ENCODE peak calls at places on chromosomes 13 and 19, in six cellular contexts. J is NCI-H345; T is CD8-positive, alpha-beta T cell; X is iris pigment epithelial cell; O is hypothalamus; W is GM23248. E is an unnamed sample.

GRCh38 chr19:1113278-1113985 is 9.6 kb downstream of the GPX4 start:
- DNase-seq in J (peak; percentile 49), T (peak; percentile 89), X (peak; percentile 92), O (peak; percentile 96), W (peak; percentile 97), E (peak; percentile 95)

GRCh38 chr13:108527849-108528248 is 101.6 kb upstream of the MYO16 start:
- DNase-seq in J (no peak), T (no peak), X (no peak), O (no peak), W (no peak), E (no peak)

GRCh38 chr13:99468971-99469545 is 32.2 kb upstream of the TM9SF2 start:
- DNase-seq in J (no peak), T (no peak), X (no peak), O (no peak), W (peak; percentile 16), E (no peak)

GRCh38 chr19:49157445-49158224 is at the start of gene TRPM4:
- DNase-seq in J (peak; percentile 80), T (no peak), X (peak; percentile 74), O (peak; percentile 70), W (peak; percentile 93), E (peak; percentile 91)

GRCh38 chr19:18006895-18007604 is 920 bp upstream of the ARRDC2 start:
- DNase-seq in J (peak; percentile 70), T (peak; percentile 75), X (peak; percentile 72), O (peak; percentile 78), W (peak; percentile 86), E (peak; percentile 73)

GRCh38 chr19:58154287-58154678 is 3.7 kb upstream of the ZNF329 start:
- DNase-seq in J (no peak), T (no peak), X (peak; percentile 65), O (peak; percentile 23), W (peak; percentile 75), E (no peak)

GRCh38 chr13:27792393-27793218 is at the start of gene GSX1:
- DNase-seq in J (peak; percentile 10), T (peak; percentile 43), X (peak; percentile 76), O (peak; percentile 63), W (peak; percentile 86), E (no peak)

GRCh38 chr13:85512421-85512820 is 286.8 kb downstream of the SLITRK6 start:
- DNase-seq in J (no peak), T (no peak), X (no peak), O (no peak), W (no peak), E (no peak)

GRCh38 chr13:109389456-109389855 is 396.9 kb downstream of the IRS2 start:
- DNase-seq in J (no peak), T (no peak), X (no peak), O (no peak), W (peak; percentile 77), E (no peak)

GRCh38 chr13:40317980-40318327 is 348.5 kb downstream of the FOXO1 start:
- DNase-seq in J (no peak), T (no peak), X (no peak), O (no peak), W (no peak), E (no peak)

GRCh38 chr19:18415177-18415867 is 3.9 kb upstream of the SSBP4 start:
- DNase-seq in J (no peak), T (no peak), X (peak; percentile 70), O (peak; percentile 29), W (peak; percentile 88), E (no peak)

GRCh38 chr19:8022275-8022674 is 16.8 kb upstream of the ELAVL1 start:
- DNase-seq in J (no peak), T (no peak), X (no peak), O (no peak), W (no peak), E (no peak)

GRCh38 chr13:24159921-24160324 is 597 bp upstream of the SPATA13 start:
- DNase-seq in J (no peak), T (no peak), X (no peak), O (no peak), W (peak; percentile 10), E (no peak)

GRCh38 chr19:56837492-56837891 is 3.0 kb downstream of the PEG3 start:
- DNase-seq in J (no peak), T (no peak), X (no peak), O (peak; percentile 78), W (peak; percentile 61), E (no peak)

GRCh38 chr19:30733826-30734550 is 361.8 kb downstream of the ZNF536 start:
- DNase-seq in J (no peak), T (no peak), X (no peak), O (no peak), W (no peak), E (no peak)

GRCh38 chr19:58562126-58563033 is 4.0 kb upstream of the UBE2M start:
- DNase-seq in J (no peak), T (peak; percentile 30), X (peak; percentile 59), O (no peak), W (peak; percentile 74), E (no peak)

GRCh38 chr19:56725829-56726424 is 54.4 kb upstream of the ZNF835 start:
- DNase-seq in J (no peak), T (no peak), X (peak; percentile 10), O (no peak), W (peak; percentile 16), E (no peak)

GRCh38 chr13:29849731-29850212 is 645 bp downstream of the UBL3 start:
- DNase-seq in J (peak; percentile 45), T (peak; percentile 24), X (peak; percentile 67), O (peak; percentile 57), W (peak; percentile 91), E (peak; percentile 57)

GRCh38 chr13:46377554-46377953 is 9.5 kb downstream of the RUBCNL start:
- DNase-seq in J (no peak), T (no peak), X (no peak), O (no peak), W (no peak), E (no peak)

GRCh38 chr19:32041681-32042292 is 303.6 kb upstream of the ZNF507 start:
- DNase-seq in J (no peak), T (no peak), X (peak; percentile 21), O (peak; percentile 8), W (peak; percentile 72), E (peak; percentile 4)

GRCh38 chr19:7395793-7396192 is 47.1 kb downstream of the ARHGEF18 start:
- DNase-seq in J (no peak), T (no peak), X (no peak), O (no peak), W (no peak), E (no peak)

GRCh38 chr19:18377026-18377425 is 8.9 kb upstream of the GDF15 start:
- DNase-seq in J (peak; percentile 29), T (no peak), X (no peak), O (no peak), W (no peak), E (no peak)

GRCh38 chr13:21800847-21801616 is 130.2 kb downstream of the FGF9 start:
- DNase-seq in J (no peak), T (no peak), X (peak; percentile 20), O (no peak), W (peak; percentile 16), E (no peak)